ENCODE peak calls at places on chromosomes 6 and 20, in four cellular contexts. O is ovary, E is heart right ventricle, Y is endothelial cell of umbilical vein. C is an unnamed sample.

GRCh38 chr6:149317656-149318571 is at the start of gene TAB2:
- DNase-seq in O (peak; percentile 78), E (no peak), Y (peak; percentile 32), C (peak; percentile 90)

GRCh38 chr6:33672808-33673207 is 38.7 kb downstream of the UQCC2 start:
- DNase-seq in O (peak; percentile 62), E (peak; percentile 88), Y (peak; percentile 92), C (peak; percentile 81)

GRCh38 chr6:54071941-54072340 is 39.3 kb upstream of the MLIP start:
- DNase-seq in O (no peak), E (no peak), Y (peak; percentile 34), C (no peak)

GRCh38 chr20:59424976-59425375 is 124.6 kb downstream of the EDN3 start:
- DNase-seq in O (no peak), E (no peak), Y (no peak), C (no peak)

GRCh38 chr6:106700581-106700980 is 71.2 kb downstream of the QRSL1 start:
- DNase-seq in O (no peak), E (no peak), Y (no peak), C (no peak)

GRCh38 chr20:40963505-40963845 is 65.1 kb upstream of the TOP1 start:
- DNase-seq in O (no peak), E (no peak), Y (no peak), C (no peak)

GRCh38 chr20:37394543-37395410 is 48.8 kb downstream of the SRC start:
- DNase-seq in O (no peak), E (no peak), Y (no peak), C (peak; percentile 59)

GRCh38 chr6:23410439-23410838 is 715.6 kb upstream of the NRSN1 start:
- DNase-seq in O (no peak), E (no peak), Y (no peak), C (no peak)

GRCh38 chr6:134533991-134534390 is 216.1 kb upstream of the SGK1 start:
- DNase-seq in O (no peak), E (no peak), Y (no peak), C (no peak)

GRCh38 chr6:8392569-8392968 is 42.8 kb downstream of the SLC35B3 start:
- DNase-seq in O (no peak), E (no peak), Y (no peak), C (no peak)

GRCh38 chr6:161242779-161243693 is 30.8 kb downstream of the AGPAT4 start:
- DNase-seq in O (no peak), E (no peak), Y (no peak), C (peak; percentile 83)

GRCh38 chr20:59269396-59270025 is 30.9 kb upstream of the EDN3 start:
- DNase-seq in O (no peak), E (no peak), Y (no peak), C (no peak)

GRCh38 chr20:61251529-61252393 is at the start of gene CDH4:
- DNase-seq in O (no peak), E (no peak), Y (no peak), C (peak; percentile 93)

GRCh38 chr6:163756079-163756478 is 341.6 kb downstream of the QKI start:
- DNase-seq in O (no peak), E (no peak), Y (no peak), C (no peak)

GRCh38 chr20:49508435-49509199 is 26.1 kb upstream of the KCNB1 start:
- DNase-seq in O (no peak), E (no peak), Y (peak; percentile 44), C (peak; percentile 80)

GRCh38 chr20:41352666-41353065 is 12.0 kb downstream of the LPIN3 start:
- DNase-seq in O (no peak), E (no peak), Y (no peak), C (peak; percentile 72)

GRCh38 chr6:89925826-89926225 is 31.6 kb downstream of the GJA10 start:
- DNase-seq in O (no peak), E (no peak), Y (no peak), C (no peak)

GRCh38 chr6:105628156-105628860 is 225.4 kb upstream of the PREP start:
- DNase-seq in O (no peak), E (no peak), Y (no peak), C (no peak)

GRCh38 chr6:46454691-46455090 is 36.6 kb downstream of the RCAN2 start:
- DNase-seq in O (no peak), E (no peak), Y (no peak), C (no peak)

GRCh38 chr20:18405826-18406225 is 61.0 kb downstream of the DZANK1 start:
- DNase-seq in O (no peak), E (no peak), Y (no peak), C (no peak)

GRCh38 chr6:90496617-90497016 is 90.3 kb downstream of the MAP3K7 start:
- DNase-seq in O (no peak), E (no peak), Y (peak; percentile 4), C (peak; percentile 29)

GRCh38 chr6:16345449-16346330 is 107.3 kb downstream of the GMPR start:
- DNase-seq in O (no peak), E (no peak), Y (peak; percentile 89), C (peak; percentile 37)

GRCh38 chr20:53875452-53875851 is 194.9 kb downstream of the BCAS1 start:
- DNase-seq in O (no peak), E (no peak), Y (no peak), C (no peak)

GRCh38 chr6:51396583-51396982 is 577.9 kb downstream of the TFAP2B start:
- DNase-seq in O (no peak), E (no peak), Y (no peak), C (no peak)

GRCh38 chr6:71364910-71365542 is 76.4 kb downstream of the OGFRL1 start:
- DNase-seq in O (no peak), E (no peak), Y (no peak), C (no peak)

GRCh38 chr6:122151066-122151465 is 248.4 kb upstream of the HSF2 start:
- DNase-seq in O (no peak), E (no peak), Y (no peak), C (no peak)

GRCh38 chr6:85405175-85405852 is 44.6 kb upstream of the NT5E start:
- DNase-seq in O (no peak), E (no peak), Y (no peak), C (no peak)

GRCh38 chr20:6559791-6560190 is 207.7 kb upstream of the BMP2 start:
- DNase-seq in O (no peak), E (no peak), Y (no peak), C (no peak)

GRCh38 chr6:17705428-17705777 is 1.3 kb downstream of the NUP153 start:
- DNase-seq in O (no peak), E (no peak), Y (peak; percentile 62), C (peak; percentile 76)

GRCh38 chr6:36968266-36968977 is 13.9 kb downstream of the PI16 start:
- DNase-seq in O (no peak), E (no peak), Y (no peak), C (no peak)

GRCh38 chr6:110575910-110576463 is 99.6 kb upstream of the SLC22A16 start:
- DNase-seq in O (no peak), E (no peak), Y (no peak), C (peak; percentile 16)

GRCh38 chr20:36645998-36646397 is at the start of gene SLA2:
- DNase-seq in O (no peak), E (no peak), Y (no peak), C (no peak)

GRCh38 chr6:166499350-166500163 is 86.9 kb downstream of the RAMACL start:
- DNase-seq in O (no peak), E (no peak), Y (no peak), C (no peak)
- H3K4me3 ChIP-seq in O (no peak overlapping the region), E (no peak overlapping the region), Y (no peak overlapping the region), C (no peak overlapping the region)

GRCh38 chr20:63007472-63007721 is 633 bp upstream of the BHLHE23 start:
- DNase-seq in O (no peak), E (no peak), Y (no peak), C (peak; percentile 81)
- H3K27me3 ChIP-seq in O (peaks cover 6% of the 10 kb centered on the region), E (peaks cover 100% of the 10 kb centered on the region), Y (peaks cover 79% of the 10 kb centered on the region), C (peaks cover 66% of the 10 kb centered on the region)

DNA sequence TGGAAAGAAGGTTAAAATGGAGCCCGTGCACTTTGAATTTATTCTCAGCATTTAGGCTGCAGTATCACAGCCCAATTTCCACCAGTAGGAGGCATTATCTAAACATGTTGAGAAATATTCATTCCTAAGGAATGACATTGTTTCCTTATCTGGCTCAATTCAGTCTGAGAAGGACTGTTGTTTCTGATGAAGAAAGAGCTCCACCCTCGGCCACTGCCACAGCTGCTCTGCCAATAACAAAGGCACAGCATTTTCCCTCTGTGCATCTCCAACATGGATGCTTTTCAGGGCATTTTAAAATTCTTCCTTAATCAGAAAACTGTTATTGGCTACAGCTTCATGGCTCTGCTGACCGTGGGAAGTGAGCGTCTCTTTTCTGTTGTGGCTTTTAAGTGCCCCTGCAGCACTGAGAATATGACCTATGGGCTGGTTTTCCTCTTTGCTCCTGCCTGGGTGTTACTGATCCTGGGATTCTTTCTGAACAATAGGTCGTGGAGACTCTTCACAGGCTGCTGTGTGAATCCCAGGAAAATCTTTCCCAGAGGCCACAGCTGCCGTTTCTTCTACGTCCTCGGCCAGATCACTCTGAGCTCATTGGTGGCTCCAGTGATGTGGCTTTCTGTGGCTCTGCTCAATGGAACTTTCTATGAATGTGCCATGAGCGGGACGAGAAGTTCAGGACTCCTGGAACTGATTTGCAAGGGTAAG is at the start of gene CALHM5:
- DNase-seq in O (peak; percentile 20), E (peak; percentile 43), Y (peak; percentile 91), C (peak; percentile 24)
- H3K4me3 ChIP-seq in O (peak within 1 kb of the TSS; percentile 26), E (peak within 1 kb of the TSS; percentile 47), Y (peak within 1 kb of the TSS; percentile 35), C (no peak within 1 kb of the TSS)

DNA sequence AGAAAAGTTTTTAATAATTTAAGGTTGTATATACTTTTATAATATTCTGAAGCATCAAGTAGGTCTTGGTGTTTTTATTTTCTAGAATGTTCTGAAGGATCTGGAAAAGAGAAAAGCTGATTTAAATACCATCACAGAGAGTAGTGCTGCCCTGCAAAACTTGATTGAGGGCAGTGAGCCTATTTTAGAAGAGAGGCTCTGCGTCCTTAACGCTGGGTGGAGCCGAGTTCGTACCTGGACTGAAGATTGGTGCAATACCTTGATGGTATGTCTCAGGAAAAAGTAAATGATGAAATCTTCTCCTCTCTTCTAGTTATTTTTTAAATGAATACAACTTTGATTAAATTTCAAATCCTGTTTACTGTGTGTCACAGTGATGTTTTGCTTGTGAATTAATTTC is 225.7 kb downstream of the UTRN start:
- DNase-seq in O (no peak), E (no peak), Y (no peak), C (no peak)
- H3K27me3 ChIP-seq in O (no peaks in the 10 kb centered on the region), E (no peaks in the 10 kb centered on the region), Y (no peaks in the 10 kb centered on the region), C (no peaks in the 10 kb centered on the region)

DNA sequence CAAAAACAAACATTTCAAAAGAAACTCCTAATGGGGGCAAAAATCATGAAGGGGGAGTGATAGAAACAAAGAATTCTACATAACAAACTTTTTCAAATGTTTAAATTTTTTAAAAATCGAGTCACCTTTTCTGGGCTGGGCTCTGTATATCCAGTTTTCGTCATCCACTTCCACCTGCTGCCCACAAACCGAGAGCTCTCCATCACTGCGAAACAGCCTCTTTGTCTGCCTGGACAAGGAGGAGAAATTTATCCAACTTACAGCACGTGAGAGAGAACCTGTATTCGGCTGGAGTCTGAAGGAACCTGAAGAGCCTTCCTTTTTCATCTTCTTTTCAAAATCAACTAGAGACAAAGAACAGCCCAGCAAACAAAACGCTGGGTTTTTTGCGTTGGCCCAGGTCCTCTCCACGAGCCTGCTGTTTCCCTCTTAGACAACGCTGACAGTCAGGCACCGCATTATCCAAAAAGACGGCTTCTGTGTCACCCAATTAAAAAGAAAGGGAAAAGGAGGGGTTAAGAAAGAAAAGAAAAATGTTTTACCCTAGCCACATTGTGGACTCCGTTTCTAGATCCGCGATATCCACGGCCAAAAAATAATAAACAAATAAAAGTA is 72.4 kb upstream of the NHSL1 start:
- DNase-seq in O (no peak), E (no peak), Y (no peak), C (no peak)
- H3K4me3 ChIP-seq in O (peak overlapping the region; percentile 29), E (peak overlapping the region; percentile 49), Y (peak overlapping the region; percentile 33), C (peak overlapping the region; percentile 42)